ENCODE peak calls at places on chromosomes 16 and 17, in five cellular contexts. Z is dorsolateral prefrontal cortex, T is neural progenitor cell, H is fibroblast of pulmonary artery, F is progenitor cell of endocrine pancreas. C is an unnamed sample.

GRCh38 chr16:2919511-2920255 is 8.0 kb downstream of the FLYWCH1 start:
- DNase-seq in Z (peak), T (peak), H (peak), F (peak), C (peak)

GRCh38 chr16:61836804-61837398 is 199.3 kb downstream of the CDH8 start:
- DNase-seq in Z (peak), T (peak), H (peak), F (no peak), C (no peak)

GRCh38 chr16:6926762-6927161 is 405.9 kb upstream of the RBFOX1 start:
- DNase-seq in Z (no peak), T (peak), H (no peak), F (no peak), C (no peak)

GRCh38 chr17:5584971-5585794 is 874 bp upstream of the NLRP1 start:
- DNase-seq in Z (no peak), T (no peak), H (peak), F (no peak), C (peak)

GRCh38 chr17:10758062-10758461 is 28.2 kb upstream of the TMEM220 start:
- DNase-seq in Z (no peak), T (no peak), H (no peak), F (no peak), C (no peak)

GRCh38 chr17:2867441-2868424 is 71.5 kb downstream of the RAP1GAP2 start:
- DNase-seq in Z (no peak), T (peak), H (peak), F (no peak), C (no peak)

GRCh38 chr17:38705803-38706624 is 941 bp downstream of the MLLT6 start:
- DNase-seq in Z (peak), T (peak), H (peak), F (peak), C (peak)

GRCh38 chr16:26987631-26988030 is 79.1 kb upstream of the C16orf82 start:
- DNase-seq in Z (no peak), T (no peak), H (peak), F (no peak), C (no peak)

GRCh38 chr16:82062645-82063058 is 27.6 kb downstream of the HSD17B2 start:
- DNase-seq in Z (no peak), T (no peak), H (peak), F (no peak), C (no peak)

GRCh38 chr17:7854851-7855642 is at the start of gene TMEM88:
- DNase-seq in Z (no peak), T (peak), H (no peak), F (no peak), C (no peak)

GRCh38 chr16:29760567-29761279 is 14.9 kb upstream of the C16orf54 start:
- DNase-seq in Z (no peak), T (no peak), H (no peak), F (no peak), C (no peak)

GRCh38 chr17:78515480-78515879 is 61.7 kb downstream of the DNAH17 start:
- DNase-seq in Z (no peak), T (no peak), H (no peak), F (no peak), C (no peak)

GRCh38 chr16:46782320-46782719 is 34.2 kb upstream of the MYLK3 start:
- DNase-seq in Z (no peak), T (no peak), H (no peak), F (no peak), C (no peak)

GRCh38 chr16:56364865-56365264 is 60.5 kb downstream of the AMFR start:
- DNase-seq in Z (no peak), T (no peak), H (no peak), F (no peak), C (no peak)

GRCh38 chr17:43613911-43614310 is 47.8 kb downstream of the MEOX1 start:
- DNase-seq in Z (peak), T (no peak), H (no peak), F (no peak), C (no peak)

GRCh38 chr16:67248401-67249177 is at the start of gene SLC9A5:
- DNase-seq in Z (no peak), T (peak), H (no peak), F (no peak), C (peak)

GRCh38 chr16:50953266-50953665 is 197.8 kb downstream of the SALL1 start:
- DNase-seq in Z (no peak), T (no peak), H (no peak), F (no peak), C (no peak)

GRCh38 chr16:16045879-16046278 is 96.5 kb downstream of the ABCC1 start:
- DNase-seq in Z (no peak), T (peak), H (no peak), F (no peak), C (no peak)

GRCh38 chr17:48577946-48578615 is at the start of gene HOXB4:
- DNase-seq in Z (no peak), T (peak), H (peak), F (no peak), C (peak)

GRCh38 chr17:75110307-75110937 is 653 bp downstream of the ARMC7 start:
- DNase-seq in Z (no peak), T (peak), H (no peak), F (no peak), C (peak)

GRCh38 chr16:17617021-17617420 is 146.3 kb upstream of the XYLT1 start:
- DNase-seq in Z (no peak), T (no peak), H (no peak), F (no peak), C (no peak)

GRCh38 chr16:67301080-67301757 is 21.9 kb downstream of the PLEKHG4 start:
- DNase-seq in Z (no peak), T (no peak), H (no peak), F (no peak), C (no peak)

GRCh38 chr16:9270424-9270823 is 179.0 kb downstream of the HAPSTR1 start:
- DNase-seq in Z (no peak), T (no peak), H (no peak), F (no peak), C (no peak)

GRCh38 chr17:27893834-27894503 is 804 bp upstream of the LYRM9 start:
- DNase-seq in Z (no peak), T (no peak), H (no peak), F (no peak), C (no peak)

GRCh38 chr16:57689772-57690558 is 4.6 kb upstream of the DRC7 start:
- DNase-seq in Z (no peak), T (no peak), H (no peak), F (no peak), C (no peak)

GRCh38 chr17:3318336-3318735 is 20.2 kb upstream of the OR3A1 start:
- DNase-seq in Z (no peak), T (no peak), H (no peak), F (no peak), C (peak)

GRCh38 chr16:35741546-35741945 is 2282.1 kb downstream of the TP53TG3F start:
- DNase-seq in Z (no peak), T (no peak), H (no peak), F (no peak), C (no peak)

GRCh38 chr17:81200695-81201580 is 21.8 kb downstream of the CEP131 start:
- DNase-seq in Z (peak), T (peak), H (peak), F (no peak), C (peak)

GRCh38 chr16:22192261-22193133 is 13.6 kb upstream of the EEF2K start:
- DNase-seq in Z (peak), T (peak), H (peak), F (no peak), C (peak)

GRCh38 chr17:17269926-17270773 is 10.9 kb downstream of the COPS3 start:
- DNase-seq in Z (no peak), T (peak), H (no peak), F (no peak), C (peak)

GRCh38 chr16:68707341-68708152 is 29.5 kb upstream of the CDH1 start:
- DNase-seq in Z (no peak), T (peak), H (peak), F (no peak), C (peak)

GRCh38 chr17:38444151-38444550 is 15.9 kb downstream of the ARHGAP23 start:
- DNase-seq in Z (peak), T (peak), H (peak), F (peak), C (peak)

GRCh38 chr17:29573871-29574731 is 5.6 kb downstream of the TP53I13 start:
- DNase-seq in Z (no peak), T (no peak), H (no peak), F (no peak), C (no peak)

GRCh38 chr16:84606081-84606875 is 11.6 kb downstream of the COTL1 start:
- DNase-seq in Z (no peak), T (no peak), H (no peak), F (no peak), C (no peak)

GRCh38 chr17:16272111-16272510 is 55.1 kb downstream of the PIGL start:
- DNase-seq in Z (no peak), T (no peak), H (no peak), F (no peak), C (no peak)

GRCh38 chr16:82627811-82628339 is 1.1 kb downstream of the CDH13 start:
- DNase-seq in Z (no peak), T (peak), H (peak), F (peak), C (no peak)

GRCh38 chr16:27458987-27459688 is 57.2 kb downstream of the IL21R start:
- DNase-seq in Z (no peak), T (no peak), H (no peak), F (no peak), C (no peak)

GRCh38 chr17:79830303-79830702 is 8.9 kb downstream of the CBX4 start:
- DNase-seq in Z (no peak), T (no peak), H (no peak), F (no peak), C (no peak)

GRCh38 chr16:81265658-81266451 is 27.4 kb downstream of the BCO1 start:
- DNase-seq in Z (no peak), T (no peak), H (peak), F (no peak), C (no peak)

GRCh38 chr17:27473190-27473747 is 17.0 kb downstream of the KSR1 start:
- DNase-seq in Z (no peak), T (no peak), H (no peak), F (no peak), C (no peak)

GRCh38 chr16:55018881-55019280 is 88.2 kb downstream of the IRX5 start:
- DNase-seq in Z (no peak), T (no peak), H (no peak), F (no peak), C (no peak)

GRCh38 chr16:55019419-55020131 is 88.9 kb downstream of the IRX5 start:
- DNase-seq in Z (no peak), T (no peak), H (no peak), F (no peak), C (no peak)

GRCh38 chr16:55021595-55022475 is 91.2 kb downstream of the IRX5 start:
- DNase-seq in Z (no peak), T (peak), H (peak), F (no peak), C (peak)
- TF ChIP-seq CTCF in Z (no peak), T (peak), H (peak), F (peak), C (no peak)

GRCh38 chr16:73057369-73058210 is 9.7 kb upstream of the ZFHX3 start:
- DNase-seq in Z (no peak), T (peak), H (peak), F (peak), C (peak)
- TF ChIP-seq CTCF in Z (no peak), T (peak), H (no peak), F (peak), C (peak)

DNA sequence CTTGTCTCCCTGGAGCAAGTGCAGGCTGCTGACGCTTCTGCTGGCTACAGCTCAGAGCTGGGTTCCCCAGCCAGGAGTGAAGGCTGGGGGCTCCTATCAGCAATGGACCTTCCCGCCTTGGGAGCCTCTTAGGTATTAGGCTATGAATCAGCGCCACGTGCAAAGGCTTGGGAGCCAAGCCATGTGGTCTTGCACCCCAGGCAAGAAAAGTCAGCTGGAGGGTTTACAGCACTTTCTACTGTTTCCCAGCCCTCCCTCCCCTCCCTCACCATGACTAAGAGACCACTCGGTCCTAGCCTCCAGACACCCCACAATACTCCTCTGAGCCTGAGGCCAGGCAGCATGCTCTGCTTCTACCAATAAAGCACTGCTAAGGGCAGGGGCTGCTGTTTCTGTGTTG is 12.3 kb downstream of the EPX start:
- DNase-seq in Z (no peak), T (no peak), H (no peak), F (no peak), C (no peak)
- TF ChIP-seq CTCF in Z (no peak), T (no peak), H (no peak), F (no peak), C (no peak)

DNA sequence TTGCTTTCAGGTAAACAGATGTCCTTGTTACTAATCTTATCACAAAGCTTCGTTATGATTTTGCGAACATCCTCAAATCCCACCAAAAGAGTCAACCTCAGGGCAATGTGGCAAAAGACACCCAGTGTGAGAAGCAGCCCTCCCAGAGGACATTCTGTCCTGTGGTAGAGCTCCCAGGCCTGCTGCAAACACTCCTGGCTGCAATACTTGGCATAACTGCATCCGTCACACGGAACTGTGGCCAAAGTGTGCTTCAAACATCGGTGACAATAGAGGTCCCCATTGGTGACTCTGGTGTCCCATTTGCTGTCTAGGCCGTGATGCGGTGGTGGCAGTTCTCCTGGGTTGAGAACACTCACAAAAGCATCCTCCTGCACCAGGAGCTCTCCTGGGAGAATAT is 29.5 kb downstream of the SMYD4 start:
- DNase-seq in Z (no peak), T (no peak), H (no peak), F (no peak), C (no peak)
- TF ChIP-seq CTCF in Z (no peak), T (no peak), H (no peak), F (no peak), C (no peak)

GRCh38 chr17:36545465-36546417 is 1.0 kb downstream of the GGNBP2 start:
- DNase-seq in Z (peak), T (peak), H (peak), F (peak), C (peak)

GRCh38 chr17:36544320-36545092 is at the start of gene GGNBP2:
- DNase-seq in Z (peak), T (peak), H (peak), F (peak), C (peak)

GRCh38 chr17:36545093-36545464 is 360 bp downstream of the GGNBP2 start:
- DNase-seq in Z (no peak), T (no peak), H (no peak), F (peak), C (peak)

GRCh38 chr17:36542755-36543154 is 2.0 kb upstream of the GGNBP2 start:
- DNase-seq in Z (no peak), T (no peak), H (no peak), F (no peak), C (no peak)

GRCh38 chr17:36544049-36544319 is 735 bp upstream of the GGNBP2 start:
- DNase-seq in Z (peak), T (peak), H (peak), F (peak), C (no peak)
- TF ChIP-seq CTCF in Z (no peak), T (no peak), H (peak), F (no peak), C (no peak)

GRCh38 chr17:49603720-49604119 is 28.0 kb downstream of the NXPH3 start:
- DNase-seq in Z (no peak), T (no peak), H (peak), F (no peak), C (no peak)
- TF ChIP-seq CTCF in Z (no peak), T (peak), H (peak), F (no peak), C (no peak)

DNA sequence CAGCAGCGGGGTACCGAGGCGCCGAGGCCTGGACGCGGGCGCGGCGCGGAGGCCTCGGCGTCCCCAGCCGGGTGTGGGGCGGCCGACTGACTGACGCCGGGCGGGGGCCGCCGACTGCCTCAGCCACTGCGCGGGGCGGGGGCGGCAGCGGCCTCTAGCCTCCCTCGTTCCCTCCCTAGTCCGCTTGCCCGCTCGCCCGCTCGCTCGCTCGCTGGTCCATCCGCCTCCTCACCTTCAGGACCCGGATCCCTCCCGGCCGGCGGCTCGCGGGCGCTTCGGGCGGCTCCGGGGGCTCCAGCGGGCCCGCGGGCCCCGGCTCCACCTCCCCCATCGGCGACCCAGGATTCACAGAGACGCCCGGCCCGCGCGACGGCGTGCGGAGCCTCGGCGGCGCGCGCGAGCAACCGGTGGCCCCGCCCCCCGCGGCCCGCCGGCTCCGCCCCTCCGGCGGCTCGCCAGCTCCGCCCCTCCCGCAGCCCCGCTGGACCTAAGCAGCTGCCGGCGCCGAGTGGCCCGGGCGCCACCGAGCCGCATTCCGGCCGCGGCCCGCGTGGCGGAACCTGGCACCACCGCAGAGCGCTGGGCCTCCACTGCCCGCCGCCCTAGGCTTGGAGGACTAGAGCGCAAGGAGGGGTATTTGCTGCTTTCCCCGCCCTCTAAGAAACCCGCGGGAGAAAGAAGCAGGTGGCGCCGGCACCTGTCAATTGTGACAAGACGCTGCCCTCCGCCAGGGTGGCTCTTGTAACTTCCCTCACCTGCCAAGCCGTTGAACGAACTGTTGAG is 773 bp downstream of the PHLPP2 start:
- DNase-seq in Z (peak), T (peak), H (peak), F (peak), C (peak)
- TF ChIP-seq CTCF in Z (peak), T (no peak), H (no peak), F (peak), C (no peak)

DNA sequence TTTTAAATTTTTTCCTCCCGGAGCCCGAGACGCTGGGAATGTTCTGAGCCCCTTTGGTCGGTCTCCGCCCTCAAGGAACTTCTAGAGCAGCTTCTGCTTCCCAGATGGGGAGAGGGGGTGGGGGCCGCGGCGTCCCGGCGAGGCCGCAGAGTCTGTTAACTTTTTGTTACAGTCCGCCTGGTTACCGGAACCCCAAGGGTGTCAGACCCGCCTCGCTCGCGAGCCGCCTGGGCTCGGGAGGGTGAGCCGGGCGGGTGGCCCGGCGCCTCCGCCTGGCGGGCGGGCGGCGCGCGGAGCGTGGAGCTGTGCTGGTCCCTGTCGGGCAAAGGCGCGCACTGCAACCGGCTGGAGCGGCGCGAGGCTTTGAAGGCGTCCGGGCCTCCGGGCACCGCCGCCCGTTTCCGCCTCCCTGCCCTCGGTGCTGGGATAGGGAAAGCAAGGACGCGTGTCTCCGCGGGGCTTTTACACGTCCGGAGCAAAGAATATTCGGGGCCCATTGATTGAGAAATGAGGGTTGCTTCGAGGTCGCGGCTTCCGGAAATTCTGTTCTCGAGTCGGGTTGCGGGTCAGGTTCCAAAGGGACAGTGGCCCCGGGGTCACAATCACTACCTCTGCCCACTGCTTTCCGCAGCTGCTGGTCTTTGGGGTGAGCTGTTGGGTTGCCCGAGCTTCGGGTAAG is 1.7 kb downstream of the HS3ST3B1 start:
- DNase-seq in Z (peak), T (peak), H (peak), F (peak), C (peak)
- TF ChIP-seq CTCF in Z (peak), T (peak), H (peak), F (peak), C (peak)

GRCh38 chr17:50372222-50372621 is 762 bp downstream of the MRPL27 start:
- DNase-seq in Z (no peak), T (no peak), H (no peak), F (no peak), C (no peak)

GRCh38 chr17:50372708-50373556 is at the start of the genes EME1 and MRPL27:
- DNase-seq in Z (peak), T (peak), H (peak), F (peak), C (peak)

GRCh38 chr17:50373705-50374104 is 676 bp downstream of the EME1 start:
- DNase-seq in Z (no peak), T (no peak), H (no peak), F (no peak), C (no peak)

GRCh38 chr17:50379733-50380132 is 6.7 kb downstream of the EME1 start:
- DNase-seq in Z (no peak), T (no peak), H (no peak), F (no peak), C (no peak)

GRCh38 chr17:50375858-50376538 is 3.0 kb downstream of the EME1 start:
- DNase-seq in Z (no peak), T (no peak), H (no peak), F (no peak), C (no peak)
- TF ChIP-seq CTCF in Z (no peak), T (no peak), H (no peak), F (no peak), C (no peak)